ENCODE peak calls at places on chromosomes 16 and 17, in ten cellular contexts. U, R, M, D, F, N, C, H, I and G are unnamed samples.

GRCh38 chr16:74322301-74322710 is 25.7 kb downstream of the PSMD7 start:
- DNase-seq in U (no peak), R (peak), M (peak), D (no peak), F (no peak), N (no peak), C (no peak), H (no peak), I (no peak), G (no peak)

GRCh38 chr17:4550534-4551039 is 4.6 kb downstream of the MYBBP1A start:
- DNase-seq in U (no peak), R (no peak), M (no peak), D (no peak), F (no peak), N (peak), C (no peak), H (no peak), I (no peak), G (no peak)

GRCh38 chr16:1287982-1288670 is 21.3 kb upstream of the UBE2I start:
- DNase-seq in U (no peak), R (no peak), M (no peak), D (no peak), F (peak), N (no peak), C (peak), H (no peak), I (no peak), G (peak)

GRCh38 chr16:24499193-24499814 is 40.1 kb upstream of the RBBP6 start:
- DNase-seq in U (peak), R (no peak), M (peak), D (peak), F (peak), N (peak), C (peak), H (peak), I (peak), G (no peak)

GRCh38 chr16:28324235-28324886 is 32.0 kb downstream of the SBK1 start:
- DNase-seq in U (no peak), R (no peak), M (no peak), D (no peak), F (no peak), N (no peak), C (no peak), H (no peak), I (no peak), G (peak)

GRCh38 chr17:40596261-40596919 is 31.1 kb upstream of the CCR7 start:
- DNase-seq in U (no peak), R (no peak), M (peak), D (no peak), F (peak), N (peak), C (no peak), H (peak), I (no peak), G (no peak)

GRCh38 chr16:27761816-27762215 is 211.9 kb downstream of the KATNIP start:
- DNase-seq in U (no peak), R (no peak), M (no peak), D (no peak), F (no peak), N (no peak), C (no peak), H (no peak), I (no peak), G (no peak)

GRCh38 chr16:2490190-2491105 is 15.5 kb downstream of the TBC1D24 start:
- DNase-seq in U (no peak), R (no peak), M (no peak), D (no peak), F (no peak), N (no peak), C (no peak), H (no peak), I (no peak), G (peak)

GRCh38 chr16:82185012-82185411 is 15.0 kb upstream of the MPHOSPH6 start:
- DNase-seq in U (no peak), R (no peak), M (no peak), D (no peak), F (no peak), N (peak), C (no peak), H (no peak), I (no peak), G (no peak)

GRCh38 chr16:52398021-52398420 is 148.9 kb downstream of the TOX3 start:
- DNase-seq in U (no peak), R (no peak), M (no peak), D (no peak), F (no peak), N (no peak), C (no peak), H (no peak), I (no peak), G (no peak)

GRCh38 chr17:32253117-32253611 is 12.5 kb upstream of the RHBDL3 start:
- DNase-seq in U (peak), R (peak), M (peak), D (peak), F (peak), N (peak), C (peak), H (peak), I (peak), G (peak)

GRCh38 chr16:89455178-89455577 is 35.2 kb downstream of the ANKRD11 start:
- DNase-seq in U (no peak), R (peak), M (peak), D (no peak), F (no peak), N (no peak), C (no peak), H (no peak), I (no peak), G (no peak)

GRCh38 chr17:80501739-80502577 is 25.6 kb upstream of the NPTX1 start:
- DNase-seq in U (no peak), R (peak), M (no peak), D (no peak), F (peak), N (peak), C (peak), H (no peak), I (no peak), G (peak)

GRCh38 chr17:78746263-78746948 is 35.7 kb downstream of the CYTH1 start:
- DNase-seq in U (no peak), R (no peak), M (no peak), D (no peak), F (no peak), N (no peak), C (no peak), H (no peak), I (peak), G (no peak)

GRCh38 chr16:47019563-47019962 is 46.1 kb upstream of the DNAJA2 start:
- DNase-seq in U (peak), R (peak), M (no peak), D (no peak), F (no peak), N (no peak), C (peak), H (no peak), I (peak), G (no peak)

GRCh38 chr16:81778861-81779539 is at the start of gene PLCG2:
- DNase-seq in U (peak), R (peak), M (peak), D (peak), F (no peak), N (peak), C (peak), H (peak), I (peak), G (peak)

GRCh38 chr17:45814622-45815606 is 29.8 kb upstream of the SPPL2C start:
- DNase-seq in U (no peak), R (no peak), M (no peak), D (no peak), F (no peak), N (no peak), C (no peak), H (no peak), I (no peak), G (no peak)

GRCh38 chr17:17638467-17638866 is 42.8 kb upstream of the RAI1 start:
- DNase-seq in U (no peak), R (no peak), M (no peak), D (no peak), F (no peak), N (no peak), C (no peak), H (no peak), I (no peak), G (peak)

GRCh38 chr17:11598274-11599221 is at the start of gene DNAH9:
- DNase-seq in U (no peak), R (peak), M (no peak), D (peak), F (no peak), N (peak), C (peak), H (no peak), I (no peak), G (peak)

DNA sequence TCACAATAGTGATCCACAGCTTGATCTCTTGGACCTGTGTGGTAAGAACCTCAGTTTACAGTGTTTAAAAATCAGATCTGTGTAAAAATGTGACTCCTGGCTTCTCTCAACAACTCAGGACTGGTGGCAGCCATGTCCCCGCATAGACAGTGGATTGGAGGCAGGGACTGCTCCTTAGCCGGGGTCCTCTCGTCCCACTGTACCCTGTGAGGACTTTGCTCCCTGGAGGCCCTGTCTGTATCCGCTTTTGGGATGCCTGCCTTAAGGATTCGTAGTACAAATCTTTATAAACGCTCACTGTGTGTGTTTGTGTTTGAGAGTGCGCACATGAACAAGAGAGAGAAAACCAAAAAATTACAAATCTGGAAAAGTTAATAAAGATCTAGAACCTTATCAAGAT is 142.5 kb downstream of the SNX29 start:
- DNase-seq in U (no peak), R (no peak), M (no peak), D (no peak), F (no peak), N (no peak), C (no peak), H (no peak), I (no peak), G (no peak)
- H3K9ac ChIP-seq in U (no peak), R (no peak), M (no peak), D (no peak), F (no peak), N (no peak), C (no peak), H (no peak), I (peak), G (no peak)

GRCh38 chr17:16584273-16584995 is 15.4 kb upstream of the ZNF287 start:
- DNase-seq in U (peak), R (peak), M (peak), D (peak), F (peak), N (peak), C (peak), H (no peak), I (peak), G (peak)

GRCh38 chr17:16593356-16594102 is 24.5 kb upstream of the ZNF287 start:
- DNase-seq in U (no peak), R (no peak), M (no peak), D (no peak), F (peak), N (peak), C (peak), H (no peak), I (peak), G (no peak)

GRCh38 chr17:16583781-16584180 is 14.8 kb upstream of the ZNF287 start:
- DNase-seq in U (no peak), R (no peak), M (no peak), D (no peak), F (no peak), N (no peak), C (no peak), H (no peak), I (no peak), G (no peak)

GRCh38 chr17:16585796-16586195 is 16.8 kb upstream of the ZNF287 start:
- DNase-seq in U (no peak), R (no peak), M (no peak), D (peak), F (no peak), N (no peak), C (peak), H (no peak), I (peak), G (no peak)

GRCh38 chr17:16589097-16589969 is 20.3 kb upstream of the ZNF287 start:
- DNase-seq in U (peak), R (peak), M (peak), D (peak), F (peak), N (peak), C (peak), H (peak), I (peak), G (peak)
- H3K9ac ChIP-seq in U (peak), R (peak), M (peak), D (peak), F (peak), N (no peak), C (peak), H (no peak), I (peak), G (peak)

GRCh38 chr16:17082126-17082882 is 388.5 kb downstream of the XYLT1 start:
- DNase-seq in U (no peak), R (no peak), M (no peak), D (no peak), F (no peak), N (no peak), C (no peak), H (no peak), I (no peak), G (no peak)
- H3K9ac ChIP-seq in U (no peak), R (no peak), M (no peak), D (no peak), F (no peak), N (no peak), C (no peak), H (no peak), I (no peak), G (no peak)

DNA sequence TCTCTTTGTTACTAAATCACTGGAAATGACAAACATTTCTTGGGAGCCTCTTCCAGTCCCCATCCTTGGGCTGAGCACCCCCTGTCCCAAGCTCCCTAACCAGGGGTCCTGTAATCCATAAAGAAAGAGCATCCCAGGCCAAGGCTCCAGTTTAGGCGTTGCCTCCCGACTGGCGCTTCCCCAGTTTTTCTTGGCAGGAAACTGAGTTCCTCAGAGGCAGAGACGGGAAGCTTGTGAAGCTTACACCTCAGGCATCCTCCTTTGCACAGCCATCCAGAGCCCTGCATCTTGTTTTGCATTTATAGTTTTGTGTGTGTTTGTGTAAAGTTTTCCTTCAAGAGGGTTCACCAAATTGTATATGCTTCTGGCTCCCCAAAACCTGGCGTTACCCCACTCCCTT is 7.1 kb downstream of the COPZ2 start:
- DNase-seq in U (no peak), R (peak), M (no peak), D (no peak), F (no peak), N (no peak), C (peak), H (no peak), I (no peak), G (no peak)
- H3K9ac ChIP-seq in U (no peak), R (no peak), M (no peak), D (no peak), F (no peak), N (no peak), C (peak), H (no peak), I (peak), G (no peak)